ENCODE peak calls at places on chromosomes 2 and 18, in four cellular contexts. W is HTR-8/SVneo, C is HFFc6, S is A549. Y is an unnamed sample.

GRCh38 chr2:179239194-179239593 is 25.4 kb downstream of the SESTD1 start:
- DNase-seq in W (no peak), C (no peak), S (peak), Y (no peak)

GRCh38 chr2:105141099-105141614 is 100.4 kb upstream of the GPR45 start:
- DNase-seq in W (no peak), C (no peak), S (no peak), Y (no peak)

GRCh38 chr2:69509011-69509749 is 71.9 kb upstream of the NFU1 start:
- DNase-seq in W (no peak), C (no peak), S (no peak), Y (no peak)

GRCh38 chr2:218040883-218041282 is 28.2 kb upstream of the RUFY4 start:
- DNase-seq in W (no peak), C (no peak), S (no peak), Y (no peak)

GRCh38 chr2:240240017-240240416 is 99.6 kb upstream of the OTOS start:
- DNase-seq in W (no peak), C (no peak), S (no peak), Y (no peak)

GRCh38 chr2:3465328-3465727 is 54.0 kb downstream of the ADI1 start:
- DNase-seq in W (no peak), C (no peak), S (no peak), Y (no peak)

GRCh38 chr2:237600205-237600846 is 9.8 kb upstream of the RAB17 start:
- DNase-seq in W (no peak), C (peak), S (no peak), Y (peak)

GRCh38 chr18:1094408-1094807 is 189.7 kb downstream of the ADCYAP1 start:
- DNase-seq in W (peak), C (no peak), S (no peak), Y (no peak)

GRCh38 chr2:1588051-1588993 is 156.0 kb downstream of the PXDN start:
- DNase-seq in W (no peak), C (no peak), S (no peak), Y (no peak)

GRCh38 chr2:232645061-232645460 is 11.7 kb downstream of the EFHD1 start:
- DNase-seq in W (no peak), C (no peak), S (no peak), Y (no peak)

GRCh38 chr2:27149575-27150405 is 986 bp downstream of the TCF23 start:
- DNase-seq in W (no peak), C (no peak), S (no peak), Y (no peak)

Y was measured in hepatic stellate cell.